ENCODE peak calls at places on chromosomes 16 and 17, in five cellular contexts. Z, V, E, K and X are unnamed samples.

GRCh38 chr17:50689956-50690886 is 17.5 kb downstream of the ANKRD40 start:
- DNase-seq in Z (no peak), E (peak; percentile 63), V (no peak), K (peak; percentile 49), X (peak; percentile 43)

GRCh38 chr17:78127240-78127887 is 1.2 kb downstream of the TMC6 start:
- DNase-seq in V (no peak), Z (no peak), K (no peak), E (peak; percentile 94), X (no peak)

GRCh38 chr17:34542700-34543336 is 36.6 kb upstream of the TMEM132E start:
- DNase-seq in K (peak; percentile 3), V (peak; percentile 14), Z (no peak), E (peak; percentile 55), X (peak; percentile 71)

GRCh38 chr17:83175551-83176271 is 96.3 kb downstream of the METRNL start:
- DNase-seq in K (no peak), Z (no peak), V (no peak), E (peak; percentile 9), X (no peak)

GRCh38 chr17:77254961-77255741 is 114.4 kb downstream of the SEC14L1 start:
- DNase-seq in E (no peak), Z (no peak), V (peak; percentile 92), K (peak; percentile 99), X (peak; percentile 63)

GRCh38 chr17:77613181-77613580 is 345.3 kb upstream of the TNRC6C start:
- DNase-seq in Z (no peak), E (no peak), K (no peak), V (no peak), X (no peak)

GRCh38 chr17:65434251-65434650 is 127.2 kb downstream of the AXIN2 start:
- DNase-seq in V (no peak), E (no peak), K (peak; percentile 58), Z (no peak), X (no peak)

GRCh38 chr16:85491798-85492616 is 121.1 kb upstream of the GSE1 start:
- DNase-seq in K (peak; percentile 27), E (peak; percentile 55), Z (no peak), V (peak; percentile 55), X (peak; percentile 59)

GRCh38 chr16:8892101-8892575 is 10.0 kb downstream of the LITAFD start:
- DNase-seq in E (no peak), V (no peak), K (no peak), Z (no peak), X (no peak)